ENCODE peak calls at places on chromosomes 11 and 22, in five cellular contexts. B is gastrocnemius medialis, C is HFF-Myc, H is Caco-2, U is heart left ventricle. Y is an unnamed sample.

GRCh38 chr11:77819411-77819920 is 1.1 kb downstream of the RSF1 start:
- DNase-seq in B (peak), U (peak), C (peak), H (peak), Y (peak)

GRCh38 chr11:14270690-14271542 is 88.1 kb downstream of the RRAS2 start:
- DNase-seq in H (no peak), B (no peak), C (no peak), U (no peak), Y (no peak)

GRCh38 chr11:2930705-2931415 is 1.6 kb upstream of the PHLDA2 start:
- DNase-seq in U (peak), C (no peak), H (peak), B (no peak), Y (no peak)

GRCh38 chr22:32444068-32444467 is 20.2 kb downstream of the BPIFC start:
- DNase-seq in U (no peak), H (peak), B (no peak), C (no peak), Y (no peak)

GRCh38 chr22:45895436-45896152 is 81.4 kb downstream of the WNT7B start:
- DNase-seq in H (no peak), U (no peak), C (no peak), B (no peak), Y (no peak)

GRCh38 chr11:119545978-119546915 is 123.3 kb upstream of the THY1 start:
- DNase-seq in B (no peak), H (no peak), U (no peak), C (no peak), Y (no peak)

GRCh38 chr22:50306753-50307749 is at the start of gene PLXNB2:
- DNase-seq in B (peak), H (peak), U (peak), C (no peak), Y (no peak)

GRCh38 chr22:40525250-40525884 is 111.2 kb downstream of the MRTFA start:
- DNase-seq in B (peak), C (no peak), U (peak), H (peak), Y (no peak)

GRCh38 chr11:34512810-34513673 is 552 bp downstream of the ELF5 start:
- DNase-seq in C (peak), H (peak), B (peak), U (no peak), Y (no peak)

DNA sequence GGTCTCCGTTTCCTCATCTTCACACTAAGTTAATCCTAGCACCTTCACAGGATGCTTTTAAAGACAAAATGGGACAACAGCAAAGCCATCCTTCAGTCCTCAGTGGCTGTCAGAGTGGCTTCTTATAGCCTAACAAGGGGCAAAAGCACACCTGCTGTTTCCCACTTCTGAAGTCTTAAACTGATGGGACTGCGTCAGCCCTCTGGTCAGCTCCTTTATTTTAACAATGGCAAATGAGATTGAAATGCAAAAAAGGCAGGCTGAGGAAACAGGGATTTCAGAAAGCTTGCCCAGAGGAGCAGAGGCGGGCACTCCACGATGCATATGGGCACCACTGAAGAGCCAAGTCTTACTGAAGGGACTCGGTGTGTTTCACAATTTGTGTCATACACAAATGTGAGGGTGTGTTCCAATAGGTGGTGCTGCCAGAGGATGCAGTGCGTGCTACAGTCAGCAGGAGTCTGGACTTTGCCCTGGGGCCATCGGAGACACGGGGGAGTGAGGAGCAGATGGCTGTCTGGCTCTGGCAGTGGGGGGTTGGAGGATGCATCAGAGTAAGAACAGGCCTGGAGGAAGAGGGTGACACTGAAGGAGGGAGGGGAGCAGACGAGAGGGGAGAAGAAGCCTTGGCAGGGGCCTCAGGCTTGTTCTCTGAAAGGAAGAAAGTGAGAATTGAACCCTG is 47.3 kb downstream of the TENM4 start:
- DNase-seq in B (no peak), U (no peak), H (peak), C (peak), Y (no peak)
- TF ChIP-seq CTCF in B (no peak), U (no peak), H (no peak), C (no peak), Y (no peak)

DNA sequence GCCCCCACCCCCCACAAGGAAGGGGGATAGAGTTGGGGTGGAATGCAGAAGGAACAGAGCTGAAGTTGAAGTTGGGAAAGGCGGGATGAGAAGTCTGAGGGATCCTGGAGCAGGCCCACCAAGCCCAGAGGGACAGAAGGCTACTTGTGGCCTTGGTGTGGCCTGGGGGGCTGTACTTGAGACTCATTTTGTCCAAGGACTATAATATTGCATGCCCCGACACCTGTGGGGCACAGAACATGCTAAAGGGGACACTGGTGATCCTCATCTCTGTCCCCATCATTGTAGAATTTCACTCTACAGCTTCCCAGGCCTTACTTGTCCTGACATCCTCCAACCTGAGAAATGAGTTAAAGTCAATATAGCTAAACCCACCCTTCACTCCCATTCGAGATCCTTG is 1.3 kb downstream of the ESAM start:
- DNase-seq in H (no peak), U (no peak), C (no peak), B (no peak), Y (no peak)
- H3K4me3 ChIP-seq in H (no peak), U (peak), C (no peak), B (peak), Y (no peak)

DNA sequence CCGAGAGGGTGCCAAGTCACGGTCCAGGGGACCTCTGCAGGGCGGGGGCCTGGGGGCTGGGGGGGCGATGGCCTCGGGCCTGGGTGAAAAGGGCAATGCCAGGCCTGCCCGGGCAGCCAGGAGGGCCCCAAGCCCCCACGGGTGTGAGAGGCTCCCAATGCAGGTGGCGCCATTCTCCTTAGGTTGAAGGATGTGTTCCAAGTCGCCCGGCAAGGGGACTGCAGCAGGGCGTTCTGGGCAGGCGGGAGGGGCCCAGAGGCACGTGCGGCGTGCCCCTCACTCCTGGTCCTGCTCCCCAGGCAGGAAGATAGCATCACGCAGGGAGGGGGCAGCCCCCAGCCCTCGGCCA is 730 bp upstream of the TNNI2 start:
- DNase-seq in C (no peak), B (peak), H (no peak), U (no peak), Y (no peak)
- TF ChIP-seq CTCF in C (no peak), B (peak), H (no peak), U (peak), Y (no peak)

DNA sequence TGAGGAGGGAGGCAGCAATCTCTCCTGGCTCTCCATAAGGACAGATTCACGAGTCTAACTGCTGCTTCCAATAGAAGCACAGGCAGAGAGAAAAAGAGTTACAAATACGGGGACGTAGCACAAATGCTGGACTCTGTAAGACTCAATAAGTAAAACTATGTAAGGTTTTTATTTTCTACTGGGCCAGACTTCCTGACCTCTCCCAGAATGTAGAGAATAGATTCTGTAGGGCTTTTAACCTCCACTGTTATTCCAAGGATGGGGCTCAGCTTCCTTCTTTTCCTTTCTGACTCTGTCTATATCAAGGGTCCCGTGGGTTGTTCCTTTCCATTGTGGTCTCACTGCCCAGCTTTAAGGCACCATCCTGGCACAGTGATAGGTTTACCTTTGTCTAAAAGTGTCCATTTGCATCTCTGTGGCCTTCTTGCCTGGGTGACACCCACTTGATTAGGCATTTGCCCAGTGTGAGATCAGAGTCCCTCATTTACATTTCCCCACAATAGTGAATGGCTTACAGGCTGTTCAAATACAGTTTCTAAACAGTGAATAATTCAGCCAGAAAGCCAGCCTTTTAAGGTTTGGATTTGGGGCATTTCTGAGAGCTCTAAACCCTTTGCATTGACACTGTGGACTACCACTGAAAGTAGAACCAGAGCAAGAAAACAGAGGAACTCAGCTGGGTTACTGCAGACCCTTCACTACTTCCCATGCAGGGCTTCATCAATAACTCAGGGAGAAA is 92.9 kb downstream of the RASSF10 start:
- DNase-seq in H (no peak), B (no peak), U (no peak), C (no peak), Y (no peak)
- H3K4me3 ChIP-seq in H (no peak), B (no peak), U (no peak), C (no peak), Y (no peak)

GRCh38 chr11:74397531-74398243 is 546 bp downstream of the PGM2L1 start:
- DNase-seq in U (no peak), B (peak), C (no peak), H (peak), Y (no peak)
- TF ChIP-seq CTCF in U (no peak), B (no peak), C (no peak), H (peak), Y (peak)

GRCh38 chr11:83061883-83062282 is 9.8 kb downstream of the RAB30 start:
- DNase-seq in B (no peak), C (no peak), H (no peak), U (no peak), Y (no peak)

GRCh38 chr11:83068573-83068972 is 3.1 kb downstream of the RAB30 start:
- DNase-seq in C (no peak), B (no peak), H (no peak), U (no peak), Y (no peak)

GRCh38 chr11:83060965-83061364 is 10.7 kb downstream of the RAB30 start:
- DNase-seq in H (no peak), C (no peak), B (no peak), U (no peak), Y (no peak)

GRCh38 chr11:83064011-83064410 is 7.7 kb downstream of the RAB30 start:
- DNase-seq in H (no peak), C (no peak), B (no peak), U (no peak), Y (no peak)

GRCh38 chr11:83063073-83063754 is 8.5 kb downstream of the RAB30 start:
- DNase-seq in H (peak), B (no peak), U (no peak), C (no peak), Y (peak)
- H3K4me3 ChIP-seq in H (no peak), B (peak), U (peak), C (no peak), Y (no peak)

GRCh38 chr22:36946436-36947158 is 33.2 kb downstream of the CSF2RB start:
- DNase-seq in H (no peak), B (no peak), U (no peak), C (no peak), Y (peak)
- TF ChIP-seq CTCF in H (no peak), B (no peak), U (no peak), C (no peak), Y (no peak)

DNA sequence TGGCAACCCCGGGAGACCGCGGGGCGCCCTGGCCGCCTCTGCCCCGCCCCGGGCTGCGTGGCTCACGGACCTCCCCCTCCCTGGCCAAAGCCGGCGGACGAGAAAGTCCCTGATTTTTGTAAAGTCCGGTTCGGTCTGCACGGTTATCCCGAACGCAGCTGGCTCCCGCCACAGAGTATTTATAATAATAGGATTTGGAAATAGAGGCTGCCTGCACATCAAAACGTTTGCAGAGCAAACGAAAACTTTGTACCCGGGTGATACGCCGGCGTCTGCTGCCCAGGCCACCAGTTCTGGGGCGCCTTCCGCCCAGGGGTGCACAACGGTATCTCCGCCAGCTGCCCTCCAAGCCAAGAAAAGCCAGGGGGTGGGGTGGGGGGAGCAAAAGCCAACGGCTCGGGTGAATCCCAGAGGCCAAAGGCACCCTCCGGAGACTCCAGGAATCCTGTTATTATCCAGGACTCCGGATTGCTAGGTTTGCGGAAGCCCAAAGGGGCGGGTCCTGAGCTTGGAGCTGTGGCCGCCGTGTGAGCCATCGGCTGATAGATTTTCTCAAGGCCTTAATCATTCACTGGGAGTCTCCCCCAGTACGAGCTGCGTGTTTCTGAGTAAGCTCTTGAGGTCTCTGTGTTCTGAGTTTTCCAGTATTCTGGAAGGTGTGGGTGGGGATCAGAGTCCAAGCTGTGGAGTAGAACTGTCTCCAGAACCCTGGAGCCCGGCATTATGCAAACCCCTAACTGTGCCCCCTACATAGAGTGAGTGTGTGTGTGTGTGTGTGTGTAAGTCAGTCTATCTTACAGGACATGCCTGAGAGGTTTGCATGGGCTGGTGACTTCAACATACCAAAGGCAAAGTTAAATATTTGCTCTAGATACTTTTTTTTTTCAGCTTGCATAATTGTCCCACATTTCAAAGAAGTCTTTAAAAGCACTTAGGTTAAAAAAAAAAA is 679 bp upstream of the SHANK2 start:
- DNase-seq in C (no peak), U (no peak), H (peak), B (no peak), Y (peak)
- H3K4me3 ChIP-seq in C (peak), U (peak), H (peak), B (peak), Y (peak)

GRCh38 chr11:61969391-61969758 is 1.9 kb upstream of the FTH1 start:
- DNase-seq in C (no peak), U (no peak), B (no peak), H (no peak), Y (no peak)

GRCh38 chr11:61968758-61969390 is 1.4 kb upstream of the FTH1 start:
- DNase-seq in H (no peak), U (no peak), B (no peak), C (no peak), Y (no peak)

GRCh38 chr11:61966673-61967176 is 709 bp downstream of the FTH1 start:
- DNase-seq in U (no peak), H (no peak), B (no peak), C (no peak), Y (no peak)

GRCh38 chr11:61967177-61967923 is at the start of gene FTH1:
- DNase-seq in H (peak), C (no peak), B (peak), U (peak), Y (no peak)

DNA sequence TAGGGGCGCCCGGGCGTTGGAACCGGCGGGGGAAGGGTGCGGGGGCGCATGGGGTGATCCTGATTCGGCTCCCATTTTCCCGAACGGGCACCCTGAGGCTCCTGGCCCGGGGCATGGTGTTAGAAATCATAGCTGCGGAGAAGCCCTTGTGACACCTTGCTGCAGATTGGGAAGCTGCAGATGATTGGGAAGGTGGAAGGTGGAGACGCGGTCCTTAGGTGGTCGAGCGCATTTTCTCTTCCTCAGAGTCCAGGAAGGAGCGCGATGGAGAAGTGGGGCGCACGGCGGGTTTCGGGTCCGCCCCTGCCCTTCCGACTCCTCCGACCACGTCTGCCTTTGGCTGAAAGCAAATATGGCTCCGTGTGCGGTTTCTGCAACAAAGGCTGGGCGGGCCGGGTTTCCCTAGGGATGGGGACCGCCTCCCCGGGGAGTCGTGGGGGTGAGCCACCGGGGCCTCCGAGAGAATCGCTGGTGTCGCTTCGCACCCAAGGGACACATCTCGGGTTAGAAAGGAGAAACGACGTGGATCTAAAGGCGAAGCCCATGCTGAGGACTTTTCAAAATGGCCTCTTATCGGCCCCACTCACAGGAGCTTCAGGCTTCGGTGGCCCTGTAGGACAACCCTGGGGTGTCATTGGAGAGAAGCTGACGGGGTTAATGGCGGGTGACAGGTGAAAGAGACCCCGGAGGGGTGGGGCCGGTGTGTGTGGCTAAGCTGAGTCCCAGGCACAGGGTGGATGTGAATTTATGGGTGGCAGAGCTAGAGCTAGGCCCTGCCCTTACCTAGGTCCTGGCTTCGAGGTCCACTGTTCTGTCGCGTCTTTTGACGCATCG is 707 bp upstream of the FTH1 start:
- DNase-seq in U (peak), B (no peak), H (peak), C (no peak), Y (no peak)
- TF ChIP-seq CTCF in U (no peak), B (no peak), H (no peak), C (no peak), Y (no peak)

Y was measured in AG04449.